ENCODE peak calls at places on chromosome 11, in eight cellular contexts. I is GM20000, M is AG04450, J is NCI-H345, W is A172, Y is ureter, S is COR-L47, P is H4. V is an unnamed sample.

GRCh38 chr11:69700278-69701140 is 3.3 kb downstream of the FGF19 start:
- DNase-seq in I (no peak), M (no peak), J (peak), W (peak), Y (no peak), S (peak), P (peak), V (peak)

GRCh38 chr11:108135845-108136599 is 14.7 kb downstream of the ACAT1 start:
- DNase-seq in I (peak), M (no peak), J (no peak), W (peak), Y (no peak), S (no peak), P (peak), V (no peak)

GRCh38 chr11:10640308-10640707 is 53.2 kb downstream of the IRAG1 start:
- DNase-seq in I (no peak), M (no peak), J (no peak), W (no peak), Y (no peak), S (no peak), P (no peak), V (no peak)

GRCh38 chr11:30370164-30370563 is 47.3 kb downstream of the ARL14EP start:
- DNase-seq in I (no peak), M (no peak), J (no peak), W (no peak), Y (no peak), S (no peak), P (no peak), V (no peak)

GRCh38 chr11:13010737-13011342 is 1.7 kb downstream of the RASSF10 start:
- DNase-seq in I (no peak), M (no peak), J (no peak), W (no peak), Y (no peak), S (no peak), P (no peak), V (peak)

GRCh38 chr11:1349074-1349931 is 39.9 kb upstream of the TOLLIP start:
- DNase-seq in I (no peak), M (no peak), J (no peak), W (no peak), Y (no peak), S (no peak), P (no peak), V (no peak)

GRCh38 chr11:46413755-46414465 is 22.3 kb upstream of the CHRM4 start:
- DNase-seq in I (no peak), M (no peak), J (peak), W (no peak), Y (no peak), S (peak), P (no peak), V (no peak)

GRCh38 chr11:134034496-134035381 is 34.1 kb upstream of the JAM3 start:
- DNase-seq in I (no peak), M (no peak), J (peak), W (no peak), Y (no peak), S (peak), P (no peak), V (no peak)

GRCh38 chr11:60950933-60951610 is 904 bp downstream of the SLC15A3 start:
- DNase-seq in I (peak), M (no peak), J (no peak), W (no peak), Y (no peak), S (no peak), P (no peak), V (no peak)

GRCh38 chr11:95924414-95924760 is 480 bp upstream of the MTMR2 start:
- DNase-seq in I (no peak), M (no peak), J (peak), W (peak), Y (no peak), S (peak), P (peak), V (no peak)

GRCh38 chr11:9719949-9720646 is 56.2 kb downstream of the SWAP70 start:
- DNase-seq in I (no peak), M (no peak), J (no peak), W (no peak), Y (no peak), S (no peak), P (no peak), V (no peak)

GRCh38 chr11:88979641-88980040 is 86.1 kb downstream of the GRM5 start:
- DNase-seq in I (no peak), M (peak), J (no peak), W (no peak), Y (no peak), S (no peak), P (peak), V (no peak)

GRCh38 chr11:34182425-34182824 is 77.0 kb downstream of the NAT10 start:
- DNase-seq in I (no peak), M (no peak), J (no peak), W (no peak), Y (no peak), S (no peak), P (no peak), V (no peak)

GRCh38 chr11:44112083-44112865 is 16.8 kb downstream of the EXT2 start:
- DNase-seq in I (no peak), M (no peak), J (peak), W (peak), Y (no peak), S (peak), P (no peak), V (no peak)

GRCh38 chr11:61917357-61918109 is at the start of gene RAB3IL1:
- DNase-seq in I (peak), M (no peak), J (peak), W (peak), Y (peak), S (no peak), P (no peak), V (no peak)

GRCh38 chr11:70826541-70826943 is 425.8 kb downstream of the SHANK2 start:
- DNase-seq in I (no peak), M (no peak), J (no peak), W (no peak), Y (no peak), S (no peak), P (no peak), V (peak)

GRCh38 chr11:47917643-47918369 is 62.6 kb upstream of the PTPRJ start:
- DNase-seq in I (no peak), M (peak), J (peak), W (peak), Y (peak), S (peak), P (peak), V (peak)

GRCh38 chr11:8786933-8787332 is 104.3 kb downstream of the RPL27A start:
- DNase-seq in I (no peak), M (no peak), J (no peak), W (no peak), Y (no peak), S (no peak), P (no peak), V (no peak)

GRCh38 chr11:70270877-70271634 is 566 bp downstream of the PPFIA1 start:
- DNase-seq in I (peak), M (peak), J (peak), W (peak), Y (peak), S (peak), P (no peak), V (no peak)

GRCh38 chr11:134063096-134063495 is 5.8 kb upstream of the JAM3 start:
- DNase-seq in I (no peak), M (no peak), J (no peak), W (no peak), Y (no peak), S (no peak), P (no peak), V (no peak)

GRCh38 chr11:46778416-46778815 is 59.4 kb downstream of the F2 start:
- DNase-seq in I (no peak), M (no peak), J (no peak), W (no peak), Y (no peak), S (no peak), P (no peak), V (no peak)

GRCh38 chr11:14645247-14645912 is 1.8 kb downstream of the PDE3B start:
- DNase-seq in I (peak), M (no peak), J (peak), W (no peak), Y (no peak), S (no peak), P (no peak), V (peak)